ENCODE peak calls at places on chromosomes 13 and 19, in eight cellular contexts. X is AG04449, F is tibial artery, I is left lung, R is adrenal gland, L is hepatocyte, O is cardiac fibroblast, C is pancreas. K is an unnamed sample.

GRCh38 chr19:11843741-11844140 is 4.8 kb upstream of the ZNF439 start:
- DNase-seq in X (no peak), F (no peak), I (no peak), R (no peak), L (peak; percentile 5), O (no peak), C (no peak), K (no peak)

GRCh38 chr19:7846247-7846646 is 16.2 kb downstream of the EVI5L start:
- DNase-seq in X (no peak), F (no peak), I (no peak), R (no peak), L (no peak), O (no peak), C (no peak), K (no peak)

GRCh38 chr13:99224019-99224418 is 23.4 kb downstream of the UBAC2 start:
- DNase-seq in X (no peak), F (no peak), I (no peak), R (no peak), L (no peak), O (no peak), C (no peak), K (no peak)

GRCh38 chr13:48636550-48636949 is 17.2 kb upstream of the CYSLTR2 start:
- DNase-seq in X (peak; percentile 9), F (no peak), I (no peak), R (no peak), L (no peak), O (peak; percentile 94), C (no peak), K (peak; percentile 97)

GRCh38 chr13:31045621-31046081 is 113.2 kb downstream of the TEX26 start:
- DNase-seq in X (peak; percentile 73), F (peak; percentile 53), I (peak; percentile 88), R (peak; percentile 60), L (peak; percentile 88), O (peak; percentile 95), C (no peak), K (peak; percentile 96)

GRCh38 chr19:3097442-3097871 is 3.3 kb downstream of the GNA11 start:
- DNase-seq in X (no peak), F (no peak), I (no peak), R (no peak), L (no peak), O (no peak), C (no peak), K (no peak)

GRCh38 chr19:10566658-10567410 is 1.0 kb upstream of the KRI1 start:
- DNase-seq in X (no peak), F (no peak), I (no peak), R (peak; percentile 68), L (no peak), O (no peak), C (no peak), K (no peak)

GRCh38 chr13:87259479-87260083 is 411.6 kb upstream of the SLITRK5 start:
- DNase-seq in X (no peak), F (no peak), I (no peak), R (peak; percentile 6), L (peak; percentile 43), O (no peak), C (no peak), K (no peak)

GRCh38 chr19:50838239-50838638 is 4.9 kb upstream of the KLK15 start:
- DNase-seq in X (no peak), F (no peak), I (no peak), R (no peak), L (no peak), O (no peak), C (no peak), K (peak; percentile 7)

GRCh38 chr19:48249502-48250014 is 6.2 kb downstream of the CARD8 start:
- DNase-seq in X (no peak), F (peak; percentile 61), I (peak; percentile 72), R (peak; percentile 58), L (no peak), O (peak; percentile 44), C (peak; percentile 43), K (peak; percentile 58)

DNA sequence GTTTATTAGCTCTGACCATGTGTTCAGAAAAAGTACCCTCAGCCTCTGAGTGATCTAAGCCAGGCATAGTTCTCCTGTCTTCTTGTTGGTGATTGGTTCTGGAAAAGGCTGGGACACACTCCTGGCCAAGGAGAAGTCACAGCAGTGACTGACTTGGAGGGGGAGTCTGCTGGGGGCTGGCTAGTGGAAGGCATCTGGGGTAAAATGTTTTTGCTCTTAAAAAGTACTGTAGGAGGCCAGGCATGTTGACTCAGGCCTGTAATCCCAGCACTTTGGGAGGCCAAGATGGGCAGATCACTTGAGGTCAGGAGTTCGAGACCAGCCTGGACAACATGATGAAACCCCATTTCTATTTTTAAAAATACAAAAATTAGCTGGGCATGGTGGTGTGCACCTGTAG is 21.7 kb downstream of the FAM187B start:
- DNase-seq in X (no peak), F (no peak), I (no peak), R (no peak), L (no peak), O (no peak), C (no peak), K (no peak)
- H3K4me3 ChIP-seq in X (no peak overlapping the region), F (no peak overlapping the region), I (no peak overlapping the region), R (no peak overlapping the region), L (no peak overlapping the region), O (no peak overlapping the region), C (no peak overlapping the region), K (no peak overlapping the region)

DNA sequence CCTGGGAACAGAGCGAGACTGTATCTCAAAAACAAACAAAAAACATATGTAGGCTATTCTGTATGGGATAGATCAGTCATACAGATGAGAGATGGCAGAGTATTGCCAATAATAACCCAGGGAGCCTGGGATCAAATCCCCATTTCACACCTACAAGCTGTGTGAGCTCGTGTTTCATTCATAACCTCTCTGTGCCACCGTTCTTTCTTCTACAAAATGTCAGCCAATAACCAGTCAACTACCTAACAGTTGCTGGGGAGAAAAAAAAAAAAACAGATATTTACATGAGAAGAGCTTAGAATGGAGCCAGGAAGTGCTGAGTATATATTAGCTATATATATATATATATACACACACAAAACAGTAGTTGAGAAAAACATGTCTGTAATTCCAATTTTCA is 6.5 kb upstream of the IFNL2 start:
- DNase-seq in X (no peak), F (no peak), I (no peak), R (no peak), L (no peak), O (no peak), C (no peak), K (no peak)
- TF ChIP-seq CTCF in X (no peak), F (no peak), I (no peak), R (no peak), L (no peak), O (no peak), C (no peak), K (no peak)

GRCh38 chr13:114313061-114313860 is 1.0 kb upstream of the CHAMP1 start:
- DNase-seq in X (no peak), F (no peak), I (no peak), R (peak; percentile 32), L (no peak), O (no peak), C (no peak), K (no peak)
- H3K4me3 ChIP-seq in X (peak overlapping the region; percentile 70), F (peak overlapping the region; percentile 69), I (peak overlapping the region; percentile 85), R (no peak overlapping the region), L (peak overlapping the region; percentile 44), O (peak overlapping the region; percentile 35), C (peak overlapping the region; percentile 94), K (peak overlapping the region; percentile 77)

GRCh38 chr19:49468199-49468598 is 5.8 kb upstream of the FLT3LG start:
- DNase-seq in X (no peak), F (no peak), I (no peak), R (no peak), L (no peak), O (no peak), C (no peak), K (no peak)

GRCh38 chr19:49470615-49470978 is 3.4 kb upstream of the FLT3LG start:
- DNase-seq in X (no peak), F (no peak), I (no peak), R (no peak), L (no peak), O (no peak), C (no peak), K (no peak)

GRCh38 chr19:49468746-49469447 is 5.1 kb upstream of the FLT3LG start:
- DNase-seq in X (no peak), F (peak; percentile 91), I (peak; percentile 57), R (no peak), L (peak; percentile 75), O (peak; percentile 94), C (no peak), K (peak; percentile 71)

GRCh38 chr19:49472936-49473335 is 1.1 kb upstream of the FLT3LG start:
- DNase-seq in X (no peak), F (no peak), I (no peak), R (no peak), L (no peak), O (no peak), C (no peak), K (no peak)

DNA sequence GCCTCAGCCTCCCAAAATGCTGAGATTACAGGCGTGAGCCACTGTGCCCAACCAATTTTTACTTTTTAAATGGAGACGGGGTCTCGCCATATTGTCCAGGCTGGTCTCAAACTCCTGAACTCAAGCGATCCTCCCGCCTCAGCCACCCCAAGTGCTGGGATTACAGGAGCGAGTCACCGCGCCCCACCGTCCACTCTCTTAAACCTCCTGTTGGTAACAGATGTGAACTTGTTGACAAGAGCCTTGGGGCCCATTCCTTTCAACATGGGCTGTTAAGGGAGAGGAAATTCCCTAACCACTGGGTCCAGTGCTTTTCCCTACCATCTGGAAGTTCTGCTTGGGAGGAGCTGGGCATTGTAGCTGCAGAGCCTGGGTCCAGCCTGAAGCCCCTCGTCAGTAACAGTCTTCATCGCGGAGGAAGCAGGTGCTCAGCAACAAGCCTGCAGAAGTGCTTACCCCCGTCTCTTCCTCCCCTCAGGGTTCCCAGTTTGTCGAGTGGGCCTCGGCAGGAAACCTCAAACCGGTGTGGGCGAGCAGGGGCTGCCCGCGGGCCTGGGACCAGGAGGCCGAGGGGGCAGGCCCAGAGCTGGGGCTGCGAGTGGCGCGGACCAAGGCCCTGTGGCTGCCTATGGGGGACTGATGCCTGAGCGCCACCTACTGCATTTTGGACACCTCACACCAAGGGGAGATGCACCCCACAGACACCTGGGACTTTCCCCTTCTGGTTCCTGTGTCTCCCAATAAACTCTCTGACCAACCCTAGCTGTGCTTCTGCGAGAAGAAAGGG is 4.0 kb upstream of the FLT3LG start:
- DNase-seq in X (no peak), F (no peak), I (no peak), R (no peak), L (no peak), O (no peak), C (no peak), K (no peak)
- TF ChIP-seq CTCF in X (no peak), F (no peak), I (no peak), R (no peak), L (no peak), O (peak; percentile 12), C (no peak), K (no peak)